ENCODE peak calls at places on chromosomes 13 and 19, in seven cellular contexts. One of them, this sample, is unnamed. For H3K4me1, the result is how much of the 10 kb centered on the place peaks cover.

GRCh38 chr13:36769545-36769944 is 49.5 kb upstream of the RFXAP start:
- DNase-seq in CD8-positive, alpha-beta memory T cell: no peak
- DNase-seq in fibroblast of lung: no peak
- DNase-seq in CD4-positive, CD25-positive, alpha-beta regulatory T cell: no peak
- DNase-seq in adipocyte: no peak
- DNase-seq in A549: no peak
- DNase-seq in psoas muscle: no peak
- DNase-seq in this sample: no peak

GRCh38 chr19:4972509-4973230 is 3.8 kb downstream of the KDM4B start:
- DNase-seq in CD8-positive, alpha-beta memory T cell: no peak
- DNase-seq in fibroblast of lung: peak
- DNase-seq in CD4-positive, CD25-positive, alpha-beta regulatory T cell: no peak
- DNase-seq in adipocyte: peak
- DNase-seq in A549: no peak
- DNase-seq in psoas muscle: peak
- DNase-seq in this sample: no peak

GRCh38 chr13:73288596-73288995 is 229.8 kb downstream of the KLF5 start:
- DNase-seq in CD8-positive, alpha-beta memory T cell: no peak
- DNase-seq in fibroblast of lung: no peak
- DNase-seq in CD4-positive, CD25-positive, alpha-beta regulatory T cell: no peak
- DNase-seq in adipocyte: no peak
- DNase-seq in A549: no peak
- DNase-seq in psoas muscle: no peak
- DNase-seq in this sample: no peak

GRCh38 chr19:55231391-55232283 is 3.1 kb upstream of the TMEM86B start:
- DNase-seq in CD8-positive, alpha-beta memory T cell: no peak
- DNase-seq in fibroblast of lung: no peak
- DNase-seq in CD4-positive, CD25-positive, alpha-beta regulatory T cell: no peak
- DNase-seq in adipocyte: no peak
- DNase-seq in A549: no peak
- DNase-seq in psoas muscle: no peak
- DNase-seq in this sample: no peak

GRCh38 chr19:40601061-40601973 is at the start of gene LTBP4:
- DNase-seq in CD8-positive, alpha-beta memory T cell: peak
- DNase-seq in fibroblast of lung: peak
- DNase-seq in CD4-positive, CD25-positive, alpha-beta regulatory T cell: peak
- DNase-seq in adipocyte: peak
- DNase-seq in A549: no peak
- DNase-seq in psoas muscle: peak
- DNase-seq in this sample: no peak

GRCh38 chr13:106373989-106374572 is 161.4 kb downstream of the EFNB2 start:
- DNase-seq in CD8-positive, alpha-beta memory T cell: no peak
- DNase-seq in fibroblast of lung: peak
- DNase-seq in CD4-positive, CD25-positive, alpha-beta regulatory T cell: no peak
- DNase-seq in adipocyte: peak
- DNase-seq in A549: no peak
- DNase-seq in psoas muscle: no peak
- DNase-seq in this sample: no peak

GRCh38 chr13:49374585-49375290 is 69.1 kb downstream of the CAB39L start:
- DNase-seq in CD8-positive, alpha-beta memory T cell: no peak
- DNase-seq in fibroblast of lung: peak
- DNase-seq in CD4-positive, CD25-positive, alpha-beta regulatory T cell: no peak
- DNase-seq in adipocyte: peak
- DNase-seq in A549: no peak
- DNase-seq in psoas muscle: no peak
- DNase-seq in this sample: no peak

GRCh38 chr13:40666905-40667621 is 622 bp upstream of the FOXO1 start:
- DNase-seq in CD8-positive, alpha-beta memory T cell: peak
- DNase-seq in fibroblast of lung: no peak
- DNase-seq in CD4-positive, CD25-positive, alpha-beta regulatory T cell: no peak
- DNase-seq in adipocyte: peak
- DNase-seq in A549: peak
- DNase-seq in psoas muscle: peak
- DNase-seq in this sample: no peak

GRCh38 chr13:93834051-93834450 is 607.4 kb downstream of the GPC6 start:
- DNase-seq in CD8-positive, alpha-beta memory T cell: no peak
- DNase-seq in fibroblast of lung: no peak
- DNase-seq in CD4-positive, CD25-positive, alpha-beta regulatory T cell: no peak
- DNase-seq in adipocyte: no peak
- DNase-seq in A549: no peak
- DNase-seq in psoas muscle: no peak
- DNase-seq in this sample: no peak

GRCh38 chr19:32691291-32691951 is at the start of gene NUDT19:
- DNase-seq in CD8-positive, alpha-beta memory T cell: peak
- DNase-seq in fibroblast of lung: peak
- DNase-seq in CD4-positive, CD25-positive, alpha-beta regulatory T cell: peak
- DNase-seq in adipocyte: peak
- DNase-seq in A549: peak
- DNase-seq in psoas muscle: peak
- DNase-seq in this sample: peak

GRCh38 chr19:13846533-13847032 is 30.4 kb upstream of the NANOS3 start:
- DNase-seq in CD8-positive, alpha-beta memory T cell: peak
- DNase-seq in fibroblast of lung: peak
- DNase-seq in CD4-positive, CD25-positive, alpha-beta regulatory T cell: peak
- DNase-seq in adipocyte: peak
- DNase-seq in A549: peak
- DNase-seq in psoas muscle: peak
- DNase-seq in this sample: peak

GRCh38 chr19:56813531-56813930 is 27.0 kb downstream of the PEG3 start:
- DNase-seq in CD8-positive, alpha-beta memory T cell: no peak
- DNase-seq in fibroblast of lung: no peak
- DNase-seq in CD4-positive, CD25-positive, alpha-beta regulatory T cell: no peak
- DNase-seq in adipocyte: no peak
- DNase-seq in A549: no peak
- DNase-seq in psoas muscle: no peak
- DNase-seq in this sample: no peak

GRCh38 chr19:30719189-30719990 is 347.2 kb downstream of the ZNF536 start:
- DNase-seq in CD8-positive, alpha-beta memory T cell: no peak
- DNase-seq in fibroblast of lung: peak
- DNase-seq in CD4-positive, CD25-positive, alpha-beta regulatory T cell: no peak
- DNase-seq in adipocyte: peak
- DNase-seq in A549: no peak
- DNase-seq in psoas muscle: peak
- DNase-seq in this sample: no peak

GRCh38 chr13:24176351-24177101 is 16.0 kb downstream of the SPATA13 start:
- DNase-seq in CD8-positive, alpha-beta memory T cell: no peak
- DNase-seq in fibroblast of lung: no peak
- DNase-seq in CD4-positive, CD25-positive, alpha-beta regulatory T cell: no peak
- DNase-seq in adipocyte: no peak
- DNase-seq in A549: no peak
- DNase-seq in psoas muscle: no peak
- DNase-seq in this sample: no peak

GRCh38 chr13:102461302-102461701 is 59.5 kb upstream of the FGF14 start:
- DNase-seq in CD8-positive, alpha-beta memory T cell: no peak
- DNase-seq in fibroblast of lung: peak
- DNase-seq in CD4-positive, CD25-positive, alpha-beta regulatory T cell: no peak
- DNase-seq in adipocyte: peak
- DNase-seq in A549: no peak
- DNase-seq in psoas muscle: no peak
- DNase-seq in this sample: no peak

GRCh38 chr19:52601025-52601973 is 31.2 kb downstream of the ZNF701 start:
- DNase-seq in CD8-positive, alpha-beta memory T cell: peak
- DNase-seq in fibroblast of lung: peak
- DNase-seq in CD4-positive, CD25-positive, alpha-beta regulatory T cell: peak
- DNase-seq in adipocyte: peak
- DNase-seq in A549: no peak
- DNase-seq in psoas muscle: peak
- DNase-seq in this sample: peak

GRCh38 chr13:43005460-43006236 is 13.6 kb upstream of the EPSTI1 start:
- DNase-seq in CD8-positive, alpha-beta memory T cell: no peak
- DNase-seq in fibroblast of lung: peak
- DNase-seq in CD4-positive, CD25-positive, alpha-beta regulatory T cell: no peak
- DNase-seq in adipocyte: peak
- DNase-seq in A549: no peak
- DNase-seq in psoas muscle: no peak
- DNase-seq in this sample: no peak

GRCh38 chr19:29812080-29812880 is 489 bp downstream of the CCNE1 start:
- DNase-seq in CD8-positive, alpha-beta memory T cell: peak
- DNase-seq in fibroblast of lung: no peak
- DNase-seq in CD4-positive, CD25-positive, alpha-beta regulatory T cell: peak
- DNase-seq in adipocyte: peak
- DNase-seq in A549: no peak
- DNase-seq in psoas muscle: peak
- DNase-seq in this sample: no peak

GRCh38 chr19:44752816-44753618 is 4.5 kb downstream of the BCL3 start:
- DNase-seq in CD8-positive, alpha-beta memory T cell: peak
- DNase-seq in fibroblast of lung: peak
- DNase-seq in CD4-positive, CD25-positive, alpha-beta regulatory T cell: peak
- DNase-seq in adipocyte: peak
- DNase-seq in A549: peak
- DNase-seq in psoas muscle: peak
- DNase-seq in this sample: peak

GRCh38 chr13:92682832-92683517 is 543.6 kb upstream of the GPC6 start:
- DNase-seq in CD8-positive, alpha-beta memory T cell: no peak
- DNase-seq in fibroblast of lung: no peak
- DNase-seq in CD4-positive, CD25-positive, alpha-beta regulatory T cell: no peak
- DNase-seq in adipocyte: no peak
- DNase-seq in A549: no peak
- DNase-seq in psoas muscle: no peak
- DNase-seq in this sample: no peak

GRCh38 chr13:110767476-110767875 is 54.0 kb downstream of the ING1 start:
- DNase-seq in CD8-positive, alpha-beta memory T cell: no peak
- DNase-seq in fibroblast of lung: no peak
- DNase-seq in CD4-positive, CD25-positive, alpha-beta regulatory T cell: no peak
- DNase-seq in adipocyte: no peak
- DNase-seq in A549: no peak
- DNase-seq in psoas muscle: no peak
- DNase-seq in this sample: no peak

GRCh38 chr13:23707674-23708073 is 137.5 kb downstream of the TNFRSF19 start:
- DNase-seq in CD8-positive, alpha-beta memory T cell: no peak
- DNase-seq in fibroblast of lung: peak
- DNase-seq in CD4-positive, CD25-positive, alpha-beta regulatory T cell: no peak
- DNase-seq in adipocyte: peak
- DNase-seq in A549: no peak
- DNase-seq in psoas muscle: no peak
- DNase-seq in this sample: no peak

GRCh38 chr19:2543463-2544442 is 67.8 kb downstream of the GADD45B start:
- DNase-seq in CD8-positive, alpha-beta memory T cell: peak
- DNase-seq in fibroblast of lung: peak
- DNase-seq in CD4-positive, CD25-positive, alpha-beta regulatory T cell: peak
- DNase-seq in adipocyte: peak
- DNase-seq in A549: peak
- DNase-seq in psoas muscle: peak
- DNase-seq in this sample: peak
- H3K4me3 ChIP-seq in CD8-positive, alpha-beta memory T cell: peak
- H3K4me3 ChIP-seq in fibroblast of lung: no peak
- H3K4me3 ChIP-seq in CD4-positive, CD25-positive, alpha-beta regulatory T cell: peak
- H3K4me3 ChIP-seq in adipocyte: peak
- H3K4me3 ChIP-seq in A549: peak
- H3K4me3 ChIP-seq in psoas muscle: peak
- H3K4me3 ChIP-seq in this sample: peak

GRCh38 chr13:19961484-19961883 is 3.0 kb downstream of the ZMYM2 start:
- DNase-seq in CD8-positive, alpha-beta memory T cell: no peak
- DNase-seq in fibroblast of lung: peak
- DNase-seq in CD4-positive, CD25-positive, alpha-beta regulatory T cell: no peak
- DNase-seq in adipocyte: no peak
- DNase-seq in A549: no peak
- DNase-seq in psoas muscle: no peak
- DNase-seq in this sample: no peak

GRCh38 chr13:19959141-19959830 is 759 bp downstream of the ZMYM2 start:
- DNase-seq in CD8-positive, alpha-beta memory T cell: peak
- DNase-seq in fibroblast of lung: peak
- DNase-seq in CD4-positive, CD25-positive, alpha-beta regulatory T cell: peak
- DNase-seq in adipocyte: peak
- DNase-seq in A549: peak
- DNase-seq in psoas muscle: peak
- DNase-seq in this sample: peak

GRCh38 chr13:19959831-19960672 is 1.5 kb downstream of the ZMYM2 start:
- DNase-seq in CD8-positive, alpha-beta memory T cell: peak
- DNase-seq in fibroblast of lung: peak
- DNase-seq in CD4-positive, CD25-positive, alpha-beta regulatory T cell: peak
- DNase-seq in adipocyte: peak
- DNase-seq in A549: peak
- DNase-seq in psoas muscle: peak
- DNase-seq in this sample: peak

GRCh38 chr13:19961924-19962323 is 3.4 kb downstream of the ZMYM2 start:
- DNase-seq in CD8-positive, alpha-beta memory T cell: no peak
- DNase-seq in fibroblast of lung: no peak
- DNase-seq in CD4-positive, CD25-positive, alpha-beta regulatory T cell: no peak
- DNase-seq in adipocyte: no peak
- DNase-seq in A549: no peak
- DNase-seq in psoas muscle: no peak
- DNase-seq in this sample: no peak

GRCh38 chr13:19960673-19961015 is 2.1 kb downstream of the ZMYM2 start:
- DNase-seq in CD8-positive, alpha-beta memory T cell: no peak
- DNase-seq in fibroblast of lung: no peak
- DNase-seq in CD4-positive, CD25-positive, alpha-beta regulatory T cell: no peak
- DNase-seq in adipocyte: no peak
- DNase-seq in A549: no peak
- DNase-seq in psoas muscle: no peak
- DNase-seq in this sample: no peak
- H3K4me1 ChIP-seq in CD8-positive, alpha-beta memory T cell: under half
- H3K4me1 ChIP-seq in fibroblast of lung: under half
- H3K4me1 ChIP-seq in CD4-positive, CD25-positive, alpha-beta regulatory T cell: under half
- H3K4me1 ChIP-seq in adipocyte: under half
- H3K4me1 ChIP-seq in A549: under half
- H3K4me1 ChIP-seq in psoas muscle: under half
- H3K4me1 ChIP-seq in this sample: under half

DNA sequence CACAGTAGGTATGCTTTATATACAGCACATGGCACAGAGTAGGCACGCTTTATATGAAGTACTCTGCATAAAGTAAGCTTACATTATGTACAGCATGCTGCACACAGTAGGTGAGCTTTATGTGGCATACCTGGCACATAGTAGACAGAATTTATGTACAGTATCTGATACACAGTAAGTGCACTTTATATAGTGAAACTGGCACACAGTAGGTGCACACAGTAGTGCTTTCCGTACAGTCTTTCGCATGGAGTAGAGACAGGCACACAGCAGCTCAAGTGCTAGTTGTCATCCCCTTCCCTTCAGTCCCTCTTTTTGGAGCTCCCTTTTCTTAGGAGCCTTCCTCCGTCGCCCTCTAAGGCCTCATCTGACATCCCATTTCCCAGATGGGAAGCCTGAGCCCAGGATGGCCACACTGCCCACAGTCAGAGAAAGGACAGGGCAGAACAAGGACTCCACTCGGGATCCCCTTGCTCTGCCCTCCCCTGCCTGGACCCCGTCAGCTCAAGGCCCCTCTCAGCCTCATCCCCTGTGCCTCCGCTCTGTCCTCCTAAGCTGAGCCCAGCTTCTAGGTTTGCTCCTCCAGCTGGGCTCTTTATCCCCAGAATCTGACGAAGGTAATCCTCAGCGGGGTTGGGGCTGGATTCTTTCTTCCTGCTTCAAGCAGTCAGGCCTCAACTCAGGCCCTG is 852 bp upstream of the CYP4F12 start:
- DNase-seq in CD8-positive, alpha-beta memory T cell: no peak
- DNase-seq in fibroblast of lung: no peak
- DNase-seq in CD4-positive, CD25-positive, alpha-beta regulatory T cell: no peak
- DNase-seq in adipocyte: no peak
- DNase-seq in A549: peak
- DNase-seq in psoas muscle: no peak
- DNase-seq in this sample: no peak
- H3K4me3 ChIP-seq in CD8-positive, alpha-beta memory T cell: no peak
- H3K4me3 ChIP-seq in fibroblast of lung: no peak
- H3K4me3 ChIP-seq in CD4-positive, CD25-positive, alpha-beta regulatory T cell: no peak
- H3K4me3 ChIP-seq in adipocyte: no peak
- H3K4me3 ChIP-seq in A549: no peak
- H3K4me3 ChIP-seq in psoas muscle: no peak
- H3K4me3 ChIP-seq in this sample: no peak

GRCh38 chr13:113210834-113211233 is 1.4 kb downstream of the CUL4A start:
- DNase-seq in CD8-positive, alpha-beta memory T cell: no peak
- DNase-seq in fibroblast of lung: no peak
- DNase-seq in CD4-positive, CD25-positive, alpha-beta regulatory T cell: no peak
- DNase-seq in adipocyte: no peak
- DNase-seq in A549: no peak
- DNase-seq in psoas muscle: no peak
- DNase-seq in this sample: no peak
- H3K4me1 ChIP-seq in CD8-positive, alpha-beta memory T cell: half or more
- H3K4me1 ChIP-seq in fibroblast of lung: under half
- H3K4me1 ChIP-seq in CD4-positive, CD25-positive, alpha-beta regulatory T cell: half or more
- H3K4me1 ChIP-seq in adipocyte: under half
- H3K4me1 ChIP-seq in A549: under half
- H3K4me1 ChIP-seq in psoas muscle: half or more
- H3K4me1 ChIP-seq in this sample: half or more